ENCODE peak calls at places on chromosome 16, in nine cellular contexts. D is T follicular helper cell; H is fibroblast of villous mesenchyme; S is NCI-H1048; E is left lobe of liver; P is GM04503; W is islet precursor cell; T is RKO; J is effector CD4-positive, alpha-beta T cell. A is an unnamed sample.

GRCh38 chr16:10594312-10594950 is 14.0 kb upstream of the EMP2 start:
- DNase-seq in H (no peak), D (no peak), T (no peak), S (no peak), J (no peak), W (no peak), P (no peak), E (no peak), A (no peak)

GRCh38 chr16:68752602-68753001 is 15.5 kb downstream of the CDH1 start:
- DNase-seq in J (no peak), S (no peak), P (no peak), E (no peak), H (no peak), D (no peak), T (no peak), W (no peak), A (no peak)

GRCh38 chr16:29678691-29679267 is at the start of gene QPRT:
- DNase-seq in H (peak; percentile 90), W (peak; percentile 98), E (peak; percentile 83), T (no peak), P (no peak), S (no peak), D (no peak), J (no peak), A (peak; percentile 30)

GRCh38 chr16:25092489-25092888 is 19.1 kb upstream of the LCMT1 start:
- DNase-seq in H (no peak), J (no peak), E (no peak), W (no peak), T (no peak), S (no peak), D (no peak), P (no peak), A (no peak)

GRCh38 chr16:52002021-52002420 is 544.9 kb downstream of the TOX3 start:
- DNase-seq in W (no peak), T (no peak), E (no peak), S (no peak), P (no peak), J (no peak), H (no peak), D (no peak), A (no peak)

GRCh38 chr16:70674221-70675014 is 11.4 kb downstream of the MTSS2 start:
- DNase-seq in J (no peak), W (no peak), P (no peak), D (no peak), E (no peak), T (no peak), S (no peak), H (no peak), A (no peak)

GRCh38 chr16:53080345-53081031 is 25.7 kb downstream of the CHD9 start:
- DNase-seq in H (peak; percentile 94), T (no peak), P (peak; percentile 73), W (peak; percentile 97), E (no peak), D (no peak), S (no peak), J (no peak), A (peak; percentile 89)

GRCh38 chr16:85047867-85048455 is 20.4 kb downstream of the KIAA0513 start:
- DNase-seq in J (no peak), T (no peak), W (no peak), D (no peak), P (no peak), S (no peak), E (no peak), H (no peak), A (no peak)

GRCh38 chr16:31327675-31328225 is 27.2 kb upstream of the ITGAX start:
- DNase-seq in E (no peak), J (no peak), P (no peak), H (no peak), T (no peak), D (no peak), W (no peak), S (no peak), A (no peak)

A was measured in fibroblast of the aortic adventitia.